ENCODE peak calls at places on chromosomes 16 and 17, in five cellular contexts. I, Y, E, Q and B are unnamed samples.

GRCh38 chr17:7552621-7553051 is 3.8 kb downstream of the TNFSF12 start:
- DNase-seq in I (no peak), Y (no peak), E (no peak), Q (no peak), B (no peak)

GRCh38 chr16:15961557-15962205 is 12.3 kb downstream of the ABCC1 start:
- DNase-seq in I (no peak), Y (no peak), E (no peak), Q (no peak), B (no peak)

GRCh38 chr17:63516910-63517824 is 6.0 kb upstream of the KCNH6 start:
- DNase-seq in I (no peak), Y (peak), E (peak), Q (no peak), B (no peak)

GRCh38 chr16:27458196-27458728 is 56.3 kb downstream of the IL21R start:
- DNase-seq in I (no peak), Y (no peak), E (peak), Q (no peak), B (no peak)

GRCh38 chr16:477287-477686 is 50.2 kb upstream of the CAPN15 start:
- DNase-seq in I (no peak), Y (no peak), E (no peak), Q (no peak), B (no peak)

GRCh38 chr16:49158029-49158642 is 123.5 kb downstream of the CBLN1 start:
- DNase-seq in I (no peak), Y (peak), E (peak), Q (no peak), B (no peak)

GRCh38 chr17:8124350-8125195 is 667 bp upstream of the HES7 start:
- DNase-seq in I (no peak), Y (peak), E (no peak), Q (no peak), B (no peak)

GRCh38 chr16:68257251-68257905 is 6.9 kb upstream of the SLC7A6 start:
- DNase-seq in I (no peak), Y (no peak), E (no peak), Q (no peak), B (no peak)

GRCh38 chr16:84751241-84751640 is 51.4 kb downstream of the USP10 start:
- DNase-seq in I (no peak), Y (no peak), E (no peak), Q (no peak), B (no peak)

GRCh38 chr17:55174133-55174532 is 90.6 kb upstream of the HLF start:
- DNase-seq in I (no peak), Y (no peak), E (no peak), Q (no peak), B (no peak)

GRCh38 chr17:62592305-62593099 is 35.0 kb upstream of the MRC2 start:
- DNase-seq in I (no peak), Y (no peak), E (peak), Q (no peak), B (no peak)

GRCh38 chr16:10831899-10832886 is 13.6 kb upstream of the TVP23A start:
- DNase-seq in I (no peak), Y (no peak), E (no peak), Q (no peak), B (no peak)

GRCh38 chr17:70320642-70321345 is 151.5 kb downstream of the KCNJ2 start:
- DNase-seq in I (no peak), Y (peak), E (no peak), Q (peak), B (no peak)

GRCh38 chr16:84684592-84684965 is 15.2 kb upstream of the USP10 start:
- DNase-seq in I (no peak), Y (no peak), E (no peak), Q (no peak), B (no peak)

GRCh38 chr16:610513-611381 is 20.0 kb upstream of the WFIKKN1 start:
- DNase-seq in I (no peak), Y (no peak), E (peak), Q (peak), B (no peak)

GRCh38 chr17:44221072-44221861 is 1.8 kb upstream of the UBTF start:
- DNase-seq in I (peak), Y (peak), E (peak), Q (peak), B (peak)

GRCh38 chr17:35801583-35802224 is 6.3 kb upstream of the MMP28 start:
- DNase-seq in I (peak), Y (peak), E (no peak), Q (no peak), B (no peak)

GRCh38 chr16:84737658-84738057 is 37.9 kb downstream of the USP10 start:
- DNase-seq in I (no peak), Y (no peak), E (no peak), Q (peak), B (no peak)

GRCh38 chr16:52837251-52837650 is 215.4 kb downstream of the CHD9NB start:
- DNase-seq in I (no peak), Y (no peak), E (peak), Q (no peak), B (no peak)

GRCh38 chr17:37848690-37849616 is 75.3 kb upstream of the TBC1D3K start:
- DNase-seq in I (no peak), Y (peak), E (peak), Q (no peak), B (peak)

GRCh38 chr16:30985401-30986128 is 558 bp downstream of the HSD3B7 start:
- DNase-seq in I (peak), Y (no peak), E (peak), Q (peak), B (no peak)

GRCh38 chr16:74562117-74562516 is 44.8 kb downstream of the GLG1 start:
- DNase-seq in I (no peak), Y (no peak), E (no peak), Q (no peak), B (no peak)

GRCh38 chr16:4093495-4094137 is 22.6 kb downstream of the ADCY9 start:
- DNase-seq in I (peak), Y (peak), E (no peak), Q (no peak), B (peak)

GRCh38 chr17:75854111-75854748 is 905 bp downstream of the WBP2 start:
- DNase-seq in I (no peak), Y (peak), E (peak), Q (no peak), B (no peak)

GRCh38 chr17:38748329-38749221 is at the start of gene PCGF2:
- DNase-seq in I (peak), Y (peak), E (peak), Q (peak), B (peak)

GRCh38 chr16:80932725-80933124 is 74.0 kb downstream of the CMC2 start:
- DNase-seq in I (peak), Y (peak), E (peak), Q (peak), B (peak)
- TF ChIP-seq CTCF in I (no peak), Y (no peak), E (no peak), Q (no peak), B (no peak)

GRCh38 chr17:5486206-5487124 is at the start of gene MIS12:
- DNase-seq in I (peak), Y (peak), E (peak), Q (peak), B (peak)
- TF ChIP-seq CTCF in I (no peak), Y (no peak), E (no peak), Q (no peak), B (no peak)

DNA sequence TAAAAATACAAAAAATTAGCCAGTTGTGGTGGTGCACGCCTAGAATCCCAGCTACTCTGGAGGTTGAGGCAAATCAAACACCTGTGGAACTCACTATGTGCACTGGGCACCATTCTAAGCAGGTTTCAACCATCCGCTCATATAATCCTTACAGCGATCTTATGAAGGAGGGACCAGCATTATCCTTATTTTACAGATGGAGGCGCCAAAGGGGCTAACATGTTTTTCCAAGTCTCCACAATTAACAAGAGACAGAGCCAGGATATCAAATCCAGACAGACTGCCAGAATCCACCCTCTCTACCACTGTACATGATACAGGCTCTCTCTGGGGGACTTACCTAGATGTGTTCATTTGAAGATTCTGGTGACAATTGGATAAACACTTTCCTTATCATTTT is 479.0 kb downstream of the XYLT1 start:
- DNase-seq in I (no peak), Y (no peak), E (no peak), Q (no peak), B (no peak)
- TF ChIP-seq CTCF in I (no peak), Y (no peak), E (no peak), Q (no peak), B (no peak)

GRCh38 chr17:20225162-20226115 is 216.3 kb downstream of the SPECC1 start:
- DNase-seq in I (no peak), Y (no peak), E (no peak), Q (no peak), B (no peak)
- TF ChIP-seq CTCF in I (no peak), Y (no peak), E (peak), Q (no peak), B (no peak)

GRCh38 chr17:72223816-72224215 is 103.0 kb downstream of the SOX9 start:
- DNase-seq in I (peak), Y (no peak), E (no peak), Q (no peak), B (no peak)
- TF ChIP-seq CTCF in I (no peak), Y (no peak), E (no peak), Q (no peak), B (no peak)